ENCODE peak calls at places on chromosomes 6 and 20, in four cellular contexts. F is H1, I is GM12878, J is HepG2. N is an unnamed sample.

GRCh38 chr6:108175592-108176279 is 9.9 kb downstream of the NR2E1 start:
- DNase-seq in F (no peak), I (no peak), J (no peak), N (no peak)

GRCh38 chr6:139515511-139515910 is 141.1 kb upstream of the CITED2 start:
- DNase-seq in F (no peak), I (no peak), J (peak), N (no peak)

GRCh38 chr20:49797292-49797628 is 15.4 kb upstream of the SLC9A8 start:
- DNase-seq in F (no peak), I (no peak), J (no peak), N (no peak)

GRCh38 chr6:165574770-165575549 is 88.1 kb downstream of the PDE10A start:
- DNase-seq in F (no peak), I (no peak), J (no peak), N (no peak)

GRCh38 chr6:160248538-160248937 is 10.1 kb downstream of the SLC22A2 start:
- DNase-seq in F (no peak), I (no peak), J (no peak), N (no peak)

GRCh38 chr6:17341891-17342290 is 51.5 kb upstream of the CAP2 start:
- DNase-seq in F (no peak), I (no peak), J (no peak), N (no peak)

GRCh38 chr20:47466193-47466592 is 35.5 kb upstream of the NCOA3 start:
- DNase-seq in F (no peak), I (no peak), J (no peak), N (no peak)

GRCh38 chr20:23147647-23147963 is 61.5 kb upstream of the CD93 start:
- DNase-seq in F (no peak), I (no peak), J (no peak), N (no peak)

GRCh38 chr6:16921399-16922110 is 160.3 kb upstream of the ATXN1 start:
- DNase-seq in F (no peak), I (no peak), J (no peak), N (no peak)

GRCh38 chr6:46263709-46264091 is 92.9 kb upstream of the ENPP5 start:
- DNase-seq in F (no peak), I (no peak), J (no peak), N (no peak)

GRCh38 chr20:20552076-20552475 is 160.4 kb downstream of the RALGAPA2 start:
- DNase-seq in F (no peak), I (no peak), J (no peak), N (no peak)

GRCh38 chr20:4014031-4014474 is 1.3 kb downstream of the RNF24 start:
- DNase-seq in F (no peak), I (no peak), J (peak), N (no peak)

GRCh38 chr6:81171991-81172740 is 580.3 kb downstream of the TENT5A start:
- DNase-seq in F (no peak), I (no peak), J (no peak), N (no peak)

GRCh38 chr20:35007891-35008290 is 52.2 kb downstream of the MYH7B start:
- DNase-seq in F (no peak), I (no peak), J (no peak), N (no peak)

GRCh38 chr6:13575377-13575775 is 975 bp downstream of the SIRT5 start:
- DNase-seq in F (no peak), I (no peak), J (no peak), N (no peak)

GRCh38 chr6:20751293-20751946 is 217.2 kb downstream of the CDKAL1 start:
- DNase-seq in F (no peak), I (no peak), J (no peak), N (no peak)

GRCh38 chr6:150055131-150055530 is 13.8 kb downstream of the ULBP3 start:
- DNase-seq in F (no peak), I (no peak), J (no peak), N (no peak)

GRCh38 chr6:38501931-38502330 is 137.8 kb downstream of the BTBD9 start:
- DNase-seq in F (no peak), I (no peak), J (no peak), N (no peak)

GRCh38 chr6:29510202-29510601 is 22.4 kb upstream of the MAS1L start:
- DNase-seq in F (no peak), I (no peak), J (peak), N (no peak)

GRCh38 chr6:112286010-112286409 is 31.6 kb upstream of the LAMA4 start:
- DNase-seq in F (no peak), I (peak), J (no peak), N (no peak)

GRCh38 chr20:46246527-46246926 is 61.8 kb downstream of the CDH22 start:
- DNase-seq in F (no peak), I (no peak), J (no peak), N (no peak)

GRCh38 chr20:57698867-57699275 is 10.9 kb downstream of the PMEPA1 start:
- DNase-seq in F (no peak), I (no peak), J (no peak), N (no peak)
- TF ChIP-seq SUZ12 in F (no peak), I (no peak), J (no peak), N (no peak)

GRCh38 chr20:44145131-44145770 is 41.7 kb downstream of the JPH2 start:
- DNase-seq in F (no peak), I (no peak), J (no peak), N (no peak)
- H3K9ac ChIP-seq in F (no peak), I (no peak), J (no peak), N (peak)

DNA sequence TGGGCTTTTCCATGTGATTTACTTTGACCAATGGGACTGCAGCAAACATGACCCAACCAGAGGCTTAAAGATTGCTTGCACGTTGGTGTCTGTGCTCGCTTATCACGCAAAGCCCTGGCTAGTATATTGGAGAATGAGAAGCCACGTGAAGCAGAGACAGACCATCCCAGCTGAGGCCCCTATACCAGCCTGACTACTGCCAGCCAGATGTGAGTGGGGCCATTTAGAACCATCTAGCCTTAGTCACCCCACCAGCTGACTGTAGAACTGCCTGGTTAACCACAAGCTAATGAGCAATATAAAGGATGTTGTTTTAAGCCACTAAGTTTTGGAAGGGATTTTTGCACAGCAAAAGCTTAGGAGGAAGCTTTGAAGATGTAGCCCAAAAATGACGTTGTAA is 74.5 kb downstream of the MACROD2 start:
- DNase-seq in F (no peak), I (no peak), J (no peak), N (no peak)
- TF ChIP-seq YY1 in F (no peak), I (no peak), J (no peak), N (no peak)

GRCh38 chr6:55836481-55836880 is 38.9 kb downstream of the BMP5 start:
- DNase-seq in F (no peak), I (no peak), J (no peak), N (no peak)
- TF ChIP-seq SUZ12 in F (no peak), I (no peak), J (no peak), N (no peak)

GRCh38 chr6:155378724-155379123 is 64.4 kb upstream of the TFB1M start:
- DNase-seq in F (no peak), I (no peak), J (no peak), N (no peak)

GRCh38 chr6:155374681-155375080 is 60.4 kb upstream of the TFB1M start:
- DNase-seq in F (no peak), I (no peak), J (no peak), N (no peak)

GRCh38 chr6:155377061-155377460 is 62.8 kb upstream of the TFB1M start:
- DNase-seq in F (no peak), I (no peak), J (no peak), N (no peak)

GRCh38 chr6:155380666-155381332 is 66.5 kb upstream of the TFB1M start:
- DNase-seq in F (no peak), I (no peak), J (peak), N (no peak)

DNA sequence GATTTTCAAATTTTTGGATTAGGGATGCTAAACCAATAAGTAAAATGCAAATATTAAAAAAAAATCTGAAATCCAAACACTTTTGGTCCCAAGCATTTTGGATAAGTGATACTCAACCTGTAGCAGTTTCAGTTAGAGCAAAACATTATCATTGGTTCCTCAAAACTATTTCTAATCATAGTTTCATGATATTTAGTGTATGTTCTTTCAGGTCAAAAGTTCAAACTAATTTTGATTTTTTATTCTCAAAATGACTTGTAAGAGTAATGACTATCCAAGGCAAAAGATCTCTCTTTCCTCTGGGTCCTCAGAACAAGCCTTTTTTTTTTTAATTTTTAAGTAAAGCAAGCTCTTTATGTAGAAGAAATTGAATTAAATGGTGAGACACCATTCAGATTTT is 64.0 kb upstream of the TFB1M start:
- DNase-seq in F (no peak), I (no peak), J (no peak), N (no peak)
- H3K9ac ChIP-seq in F (no peak), I (no peak), J (no peak), N (no peak)

GRCh38 chr20:54481442-54481841 is 6.0 kb downstream of the DOK5 start:
- DNase-seq in F (no peak), I (no peak), J (no peak), N (no peak)
- TF ChIP-seq YY1 in F (no peak), I (no peak), J (no peak), N (no peak)